ENCODE peak calls at places on chromosome 19, in four cellular contexts. One of them, this sample, is unnamed.

GRCh38 chr19:12792048-12792852 is 964 bp downstream of the JUNB start:
- DNase-seq in T-helper 9 cell: peak
- DNase-seq in NCI-H82: peak
- DNase-seq in glutamatergic neuron: peak
- DNase-seq in this sample: peak

GRCh38 chr19:30228726-30229523 is 143.3 kb upstream of the ZNF536 start:
- DNase-seq in T-helper 9 cell: no peak
- DNase-seq in NCI-H82: peak
- DNase-seq in glutamatergic neuron: peak
- DNase-seq in this sample: peak

GRCh38 chr19:29630661-29631060 is 24.6 kb downstream of the POP4 start:
- DNase-seq in T-helper 9 cell: no peak
- DNase-seq in NCI-H82: no peak
- DNase-seq in glutamatergic neuron: no peak
- DNase-seq in this sample: no peak

GRCh38 chr19:661427-662196 is 1.4 kb downstream of the RNF126 start:
- DNase-seq in T-helper 9 cell: peak
- DNase-seq in NCI-H82: no peak
- DNase-seq in glutamatergic neuron: no peak
- DNase-seq in this sample: no peak

GRCh38 chr19:56538761-56539263 is at the start of gene ZFP28:
- DNase-seq in T-helper 9 cell: no peak
- DNase-seq in NCI-H82: peak
- DNase-seq in glutamatergic neuron: peak
- DNase-seq in this sample: peak

GRCh38 chr19:8513687-8514504 is at the start of gene ZNF414:
- DNase-seq in T-helper 9 cell: peak
- DNase-seq in NCI-H82: peak
- DNase-seq in glutamatergic neuron: peak
- DNase-seq in this sample: peak

GRCh38 chr19:7098096-7098495 is 28.6 kb downstream of the ZNF557 start:
- DNase-seq in T-helper 9 cell: no peak
- DNase-seq in NCI-H82: no peak
- DNase-seq in glutamatergic neuron: no peak
- DNase-seq in this sample: no peak

GRCh38 chr19:6528544-6529121 is 2.2 kb upstream of the TNFSF9 start:
- DNase-seq in T-helper 9 cell: no peak
- DNase-seq in NCI-H82: no peak
- DNase-seq in glutamatergic neuron: peak
- DNase-seq in this sample: no peak

GRCh38 chr19:1406818-1407661 is at the start of gene DAZAP1:
- DNase-seq in T-helper 9 cell: peak
- DNase-seq in NCI-H82: peak
- DNase-seq in glutamatergic neuron: peak
- DNase-seq in this sample: peak

GRCh38 chr19:17679526-17680234 is 8.5 kb downstream of the UNC13A start:
- DNase-seq in T-helper 9 cell: no peak
- DNase-seq in NCI-H82: no peak
- DNase-seq in glutamatergic neuron: no peak
- DNase-seq in this sample: no peak

GRCh38 chr19:16076958-16077611 is 790 bp downstream of the TPM4 start:
- DNase-seq in T-helper 9 cell: peak
- DNase-seq in NCI-H82: peak
- DNase-seq in glutamatergic neuron: peak
- DNase-seq in this sample: peak

GRCh38 chr19:18883530-18884304 is 12.2 kb downstream of the CERS1 start:
- DNase-seq in T-helper 9 cell: no peak
- DNase-seq in NCI-H82: no peak
- DNase-seq in glutamatergic neuron: no peak
- DNase-seq in this sample: no peak

GRCh38 chr19:48874309-48875135 is 2.3 kb downstream of the PPP1R15A start:
- DNase-seq in T-helper 9 cell: peak
- DNase-seq in NCI-H82: peak
- DNase-seq in glutamatergic neuron: no peak
- DNase-seq in this sample: peak

GRCh38 chr19:49409441-49410029 is 13.7 kb downstream of the PTH2 start:
- DNase-seq in T-helper 9 cell: no peak
- DNase-seq in NCI-H82: no peak
- DNase-seq in glutamatergic neuron: no peak
- DNase-seq in this sample: peak

This sample was measured in NCI-H69.